ENCODE peak calls at places on chromosomes 5 and 9, in four cellular contexts. T is adrenal gland, M is NB4, J is cardiac fibroblast. C is an unnamed sample.

GRCh38 chr9:108830292-108830691 is 25.5 kb downstream of the ACTL7B start:
- DNase-seq in T (no peak), J (peak; percentile 29), M (no peak), C (no peak)

GRCh38 chr9:8802242-8802641 is 1002.7 kb upstream of the DMAC1 start:
- DNase-seq in M (no peak), J (no peak), T (no peak), C (no peak)

GRCh38 chr5:100856462-100856861 is 46.6 kb downstream of the ST8SIA4 start:
- DNase-seq in J (no peak), M (no peak), T (no peak), C (no peak)

GRCh38 chr5:17255471-17256016 is 38.1 kb downstream of the BASP1 start:
- DNase-seq in M (peak; percentile 92), J (peak; percentile 65), T (peak; percentile 5), C (peak; percentile 27)

GRCh38 chr5:78808818-78809217 is 160.2 kb upstream of the LHFPL2 start:
- DNase-seq in J (no peak), T (no peak), M (no peak), C (no peak)

GRCh38 chr9:117114768-117115167 is 300.1 kb downstream of the ASTN2 start:
- DNase-seq in J (no peak), M (peak; percentile 2), T (no peak), C (no peak)

GRCh38 chr5:153496835-153497234 is 6.4 kb downstream of the GRIA1 start:
- DNase-seq in T (peak; percentile 11), J (peak; percentile 72), M (peak; percentile 12), C (peak; percentile 50)

GRCh38 chr5:73438897-73439470 is 9.6 kb downstream of the FOXD1 start:
- DNase-seq in T (no peak), J (no peak), M (no peak), C (no peak)

GRCh38 chr5:100828071-100828689 is 74.9 kb downstream of the ST8SIA4 start:
- DNase-seq in M (peak; percentile 46), J (no peak), T (no peak), C (no peak)

GRCh38 chr9:127778280-127779135 is at the start of gene SH2D3C:
- DNase-seq in J (no peak), T (no peak), M (peak; percentile 88), C (no peak)

GRCh38 chr5:128470663-128471062 is 67.4 kb downstream of the FBN2 start:
- DNase-seq in M (no peak), T (no peak), J (peak; percentile 64), C (no peak)

GRCh38 chr5:31720811-31721345 is 81.9 kb downstream of the PDZD2 start:
- DNase-seq in T (no peak), M (no peak), J (no peak), C (no peak)

GRCh38 chr5:92758552-92758951 is 822.5 kb downstream of the NR2F1-AS1 start:
- DNase-seq in M (no peak), J (peak; percentile 72), T (no peak), C (peak; percentile 12)

GRCh38 chr5:134003064-134003956 is 1.5 kb downstream of the VDAC1 start:
- DNase-seq in M (peak; percentile 48), J (peak; percentile 53), T (no peak), C (no peak)

GRCh38 chr5:65394078-65394477 is 87.6 kb downstream of the ADAMTS6 start:
- DNase-seq in M (no peak), T (peak; percentile 66), J (peak; percentile 90), C (peak; percentile 99)

GRCh38 chr5:16410338-16410737 is 55.3 kb downstream of the ZNF622 start:
- DNase-seq in T (no peak), M (no peak), J (no peak), C (no peak)

GRCh38 chr5:51433052-51433710 is 49.9 kb downstream of the ISL1 start:
- DNase-seq in M (no peak), T (no peak), J (no peak), C (no peak)

GRCh38 chr9:133113928-133114351 is 7.1 kb downstream of the RALGDS start:
- DNase-seq in J (no peak), T (peak; percentile 62), M (no peak), C (no peak)

GRCh38 chr5:65623482-65623881 is 651 bp downstream of the TRIM23 start:
- DNase-seq in J (no peak), T (no peak), M (peak; percentile 6), C (peak; percentile 0)

GRCh38 chr5:109689740-109690455 is at the start of gene MAN2A1:
- DNase-seq in J (peak; percentile 76), T (peak; percentile 81), M (peak; percentile 86), C (peak; percentile 71)

GRCh38 chr5:37882636-37883035 is 42.8 kb upstream of the GDNF start:
- DNase-seq in M (no peak), J (peak; percentile 33), T (no peak), C (peak; percentile 17)

GRCh38 chr5:378976-379742 is 57.6 kb downstream of the AHRR start:
- DNase-seq in J (peak; percentile 45), T (no peak), M (peak; percentile 11), C (peak; percentile 60)

GRCh38 chr5:3741372-3741770 is 145.7 kb downstream of the IRX1 start:
- DNase-seq in T (no peak), M (no peak), J (no peak), C (no peak)

GRCh38 chr5:1668141-1668721 is 131.4 kb downstream of the MRPL36 start:
- DNase-seq in T (peak; percentile 69), J (no peak), M (peak; percentile 46), C (no peak)

GRCh38 chr9:18665947-18666346 is 192.0 kb downstream of the ADAMTSL1 start:
- DNase-seq in T (no peak), M (no peak), J (peak; percentile 38), C (no peak)

GRCh38 chr5:69416180-69416579 is 1.3 kb downstream of the MARVELD2 start:
- DNase-seq in T (no peak), J (no peak), M (no peak), C (no peak)

GRCh38 chr9:91047529-91047928 is 245.9 kb downstream of the SYK start:
- DNase-seq in T (no peak), J (no peak), M (no peak), C (peak; percentile 14)

GRCh38 chr9:122221223-122221811 is 7.4 kb downstream of the LHX6 start:
- DNase-seq in J (no peak), M (peak; percentile 78), T (no peak), C (no peak)

GRCh38 chr9:122220673-122221222 is 8.0 kb downstream of the LHX6 start:
- DNase-seq in T (no peak), M (no peak), J (no peak), C (no peak)

GRCh38 chr9:122218885-122219855 is 9.6 kb downstream of the LHX6 start:
- DNase-seq in J (no peak), M (peak; percentile 94), T (no peak), C (no peak)

GRCh38 chr9:122218070-122218884 is 10.5 kb downstream of the LHX6 start:
- DNase-seq in T (no peak), J (no peak), M (peak; percentile 91), C (peak; percentile 25)

GRCh38 chr9:122219856-122220672 is 8.7 kb downstream of the LHX6 start:
- DNase-seq in M (peak; percentile 23), T (peak; percentile 13), J (no peak), C (no peak)
- H3K4me3 ChIP-seq in M (peak overlapping the region; percentile 57), T (no peak overlapping the region), J (no peak overlapping the region), C (no peak overlapping the region)

DNA sequence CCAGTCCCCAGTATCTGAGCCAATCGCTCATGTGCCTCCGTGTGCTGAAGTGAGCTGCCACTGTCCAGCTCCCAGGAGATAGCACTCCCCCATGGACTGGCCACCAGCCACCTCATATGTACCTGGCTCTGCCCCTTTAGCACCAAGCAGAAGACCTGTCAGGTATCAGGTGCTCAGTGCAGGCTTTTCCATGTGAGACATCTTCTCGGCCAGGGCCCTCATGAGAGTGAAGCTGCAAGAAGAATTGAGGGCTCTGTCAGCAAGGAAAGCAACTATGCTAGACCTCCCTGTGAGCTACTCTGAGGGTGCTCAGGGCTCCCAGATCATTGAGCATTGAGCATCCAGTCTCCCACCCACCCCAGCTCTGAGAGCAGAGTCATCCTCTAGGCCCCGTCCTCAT is 264.2 kb upstream of the ADAMTS16 start:
- DNase-seq in J (no peak), M (no peak), T (no peak), C (no peak)
- TF ChIP-seq CTCF in J (no peak), M (no peak), T (no peak), C (no peak)

GRCh38 chr5:180352116-180352975 is 790 bp downstream of the GFPT2 start:
- DNase-seq in T (peak; percentile 56), J (peak; percentile 36), M (no peak), C (peak; percentile 44)
- H3K4me3 ChIP-seq in T (peak overlapping the region; percentile 32), J (peak overlapping the region; percentile 84), M (no peak overlapping the region), C (peak overlapping the region; percentile 78)

GRCh38 chr5:77310494-77311216 is 100.2 kb downstream of the PDE8B start:
- DNase-seq in J (no peak), T (no peak), M (no peak), C (no peak)
- TF ChIP-seq CTCF in J (no peak), T (no peak), M (no peak), C (no peak)

DNA sequence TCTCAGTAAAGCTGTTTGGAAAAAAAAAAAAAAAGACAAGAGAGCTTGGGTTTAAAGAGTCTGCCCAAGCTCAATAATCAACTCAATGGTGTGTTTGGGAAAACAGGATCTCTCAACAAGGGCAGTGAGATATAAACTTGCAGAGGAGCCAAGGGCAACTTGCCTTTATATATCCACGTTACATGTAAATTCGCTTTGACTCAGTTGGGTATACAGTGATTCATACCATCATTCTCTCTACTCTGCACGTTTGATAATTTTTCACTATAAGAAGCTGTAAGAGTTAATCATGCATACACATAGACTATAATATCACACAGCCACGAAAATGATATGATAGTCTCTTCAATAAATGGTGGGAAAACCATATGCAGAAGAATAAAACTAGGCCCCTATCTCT is 24.9 kb downstream of the ADAM19 start:
- DNase-seq in J (no peak), M (no peak), T (no peak), C (no peak)
- H3K4me3 ChIP-seq in J (no peak overlapping the region), M (no peak overlapping the region), T (no peak overlapping the region), C (no peak overlapping the region)

DNA sequence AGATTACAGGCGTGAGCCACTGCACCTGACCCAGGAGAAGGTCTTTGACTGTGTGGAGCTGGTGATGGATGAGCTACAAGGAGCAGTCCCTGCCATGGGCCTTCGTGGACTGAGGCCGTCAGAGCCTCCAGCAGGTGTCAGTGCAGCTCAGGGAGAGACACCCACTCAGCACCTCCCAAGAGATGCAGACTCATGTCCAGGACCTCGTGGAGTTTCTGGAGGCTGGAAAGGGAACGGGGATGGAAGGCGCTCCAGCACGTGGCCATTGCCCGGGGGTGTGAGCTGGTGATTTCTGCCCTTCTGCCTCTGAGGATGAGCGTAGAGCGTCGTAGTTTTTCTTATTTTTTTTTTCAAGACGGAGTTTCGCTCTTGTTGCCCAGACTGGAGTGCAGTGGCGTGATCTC is 9.5 kb downstream of the TOR4A start:
- DNase-seq in J (peak; percentile 78), M (peak; percentile 76), T (peak; percentile 59), C (peak; percentile 37)
- TF ChIP-seq CTCF in J (peak; percentile 71), M (peak; percentile 63), T (no peak), C (peak; percentile 47)

GRCh38 chr5:5139358-5140050 is 626 bp upstream of the ADAMTS16 start:
- DNase-seq in T (no peak), M (no peak), J (no peak), C (no peak)
- H3K4me3 ChIP-seq in T (no peak overlapping the region), M (no peak overlapping the region), J (no peak overlapping the region), C (no peak overlapping the region)

GRCh38 chr5:61277190-61277589 is 54.9 kb upstream of the ZSWIM6 start:
- DNase-seq in J (peak; percentile 45), M (no peak), T (no peak), C (peak; percentile 56)
- TF ChIP-seq CTCF in J (peak; percentile 21), M (no peak), T (no peak), C (peak; percentile 50)

GRCh38 chr9:123033352-123033751 is at the start of gene GPR21:
- DNase-seq in M (no peak), T (no peak), J (no peak), C (no peak)
- H3K4me3 ChIP-seq in M (no peak within 1 kb of the TSS), T (no peak within 1 kb of the TSS), J (no peak within 1 kb of the TSS), C (no peak within 1 kb of the TSS)

C was measured in AG10803.